ENCODE peak calls at places on chromosomes 2 and 18, in six cellular contexts. L is NCI-H1092; U is astrocyte of the spinal cord; K is effector memory CD4-positive, alpha-beta T cell; W is stimulated activated CD8-positive, alpha-beta memory T cell treated with anti-CD3 and anti-CD28 coated beads, Interleukin-15, amount 100 ng/mL, for 1 hour; E is endothelial cell. S is an unnamed sample.

GRCh38 chr2:46487667-46488333 is 8.4 kb downstream of the TMEM247 start:
- DNase-seq in L (no peak), U (peak), K (no peak), W (no peak), E (no peak), S (peak)

GRCh38 chr2:121625953-121626352 is 23.3 kb downstream of the CLASP1 start:
- DNase-seq in L (no peak), U (no peak), K (no peak), W (no peak), E (no peak), S (no peak)

GRCh38 chr2:105802587-105802986 is 57.9 kb downstream of the NCK2 start:
- DNase-seq in L (no peak), U (no peak), K (peak), W (no peak), E (no peak), S (no peak)

GRCh38 chr2:157246212-157247067 is 11.1 kb upstream of the GALNT5 start:
- DNase-seq in L (no peak), U (peak), K (no peak), W (no peak), E (no peak), S (peak)

GRCh38 chr2:317501-318424 is 29.9 kb upstream of the ALKAL2 start:
- DNase-seq in L (no peak), U (peak), K (no peak), W (no peak), E (no peak), S (peak)

GRCh38 chr2:348517-348916 is 60.6 kb upstream of the ALKAL2 start:
- DNase-seq in L (no peak), U (peak), K (no peak), W (no peak), E (no peak), S (no peak)

GRCh38 chr2:166106431-166107015 is 21.3 kb downstream of the SCN1A start:
- DNase-seq in L (peak), U (peak), K (no peak), W (no peak), E (peak), S (no peak)

GRCh38 chr2:219325136-219325535 is 7.4 kb downstream of the RESP18 start:
- DNase-seq in L (no peak), U (no peak), K (no peak), W (no peak), E (no peak), S (no peak)

GRCh38 chr2:40434638-40435296 is 17.1 kb downstream of the SLC8A1 start:
- DNase-seq in L (no peak), U (peak), K (no peak), W (no peak), E (no peak), S (peak)

GRCh38 chr2:207395535-207396251 is 134.1 kb upstream of the CREB1 start:
- DNase-seq in L (no peak), U (no peak), K (no peak), W (no peak), E (no peak), S (no peak)

GRCh38 chr18:58631301-58631700 is 2.4 kb upstream of the ALPK2 start:
- DNase-seq in L (no peak), U (no peak), K (no peak), W (no peak), E (no peak), S (no peak)

GRCh38 chr2:141496805-141497204 is 634.0 kb downstream of the LRP1B start:
- DNase-seq in L (no peak), U (no peak), K (no peak), W (no peak), E (no peak), S (no peak)

GRCh38 chr2:64996914-64997313 is 7.7 kb downstream of the SLC1A4 start:
- DNase-seq in L (no peak), U (no peak), K (no peak), W (no peak), E (no peak), S (no peak)

GRCh38 chr2:70009776-70010175 is 48.3 kb upstream of the ASPRV1 start:
- DNase-seq in L (no peak), U (no peak), K (no peak), W (no peak), E (no peak), S (no peak)

GRCh38 chr2:188966728-188967127 is 7.4 kb upstream of the COL3A1 start:
- DNase-seq in L (no peak), U (no peak), K (no peak), W (no peak), E (no peak), S (no peak)